ENCODE peak calls at places on chromosomes 12 and 14, in four cellular contexts. One of them, this sample, is unnamed.
A peak's percentile ranks its signal among the peaks of the same experiment; 100 is the strongest.

GRCh38 chr12:5085896-5086295 is 42.2 kb downstream of the KCNA5 start:
- DNase-seq in dorsolateral prefrontal cortex: no peak
- DNase-seq in H9: no peak
- DNase-seq in GM23338: no peak
- DNase-seq in this sample: peak; percentile 95

GRCh38 chr12:49094104-49094948 is at the start of gene DHH:
- DNase-seq in dorsolateral prefrontal cortex: peak; percentile 16
- DNase-seq in H9: peak; percentile 80
- DNase-seq in GM23338: peak; percentile 77
- DNase-seq in this sample: no peak

GRCh38 chr14:80491131-80491530 is 279.8 kb upstream of the DIO2 start:
- DNase-seq in dorsolateral prefrontal cortex: peak; percentile 11
- DNase-seq in H9: peak; percentile 55
- DNase-seq in GM23338: peak; percentile 47
- DNase-seq in this sample: no peak

GRCh38 chr12:113089839-113090238 is 33.3 kb downstream of the DTX1 start:
- DNase-seq in dorsolateral prefrontal cortex: no peak
- DNase-seq in H9: no peak
- DNase-seq in GM23338: no peak
- DNase-seq in this sample: no peak

GRCh38 chr14:75435473-75435872 is 7.7 kb downstream of the JDP2 start:
- DNase-seq in dorsolateral prefrontal cortex: no peak
- DNase-seq in H9: no peak
- DNase-seq in GM23338: no peak
- DNase-seq in this sample: no peak

GRCh38 chr12:76470028-76470939 is 89.3 kb downstream of the OSBPL8 start:
- DNase-seq in dorsolateral prefrontal cortex: no peak
- DNase-seq in H9: no peak
- DNase-seq in GM23338: no peak
- DNase-seq in this sample: peak; percentile 74

GRCh38 chr12:109154485-109155438 is 38.4 kb downstream of the ACACB start:
- DNase-seq in dorsolateral prefrontal cortex: peak; percentile 86
- DNase-seq in H9: peak; percentile 99
- DNase-seq in GM23338: peak; percentile 97
- DNase-seq in this sample: no peak

GRCh38 chr14:34710744-34711143 is 3.6 kb downstream of the CFL2 start:
- DNase-seq in dorsolateral prefrontal cortex: no peak
- DNase-seq in H9: no peak
- DNase-seq in GM23338: no peak
- DNase-seq in this sample: no peak

GRCh38 chr14:70754989-70755388 is 54.3 kb downstream of the MAP3K9 start:
- DNase-seq in dorsolateral prefrontal cortex: no peak
- DNase-seq in H9: peak; percentile 32
- DNase-seq in GM23338: no peak
- DNase-seq in this sample: peak; percentile 91

GRCh38 chr12:6335451-6336078 is 6.3 kb downstream of the TNFRSF1A start:
- DNase-seq in dorsolateral prefrontal cortex: peak; percentile 23
- DNase-seq in H9: peak; percentile 79
- DNase-seq in GM23338: peak; percentile 58
- DNase-seq in this sample: peak; percentile 56

GRCh38 chr12:46152456-46152855 is 116.4 kb downstream of the SLC38A1 start:
- DNase-seq in dorsolateral prefrontal cortex: no peak
- DNase-seq in H9: no peak
- DNase-seq in GM23338: no peak
- DNase-seq in this sample: no peak

GRCh38 chr12:121719926-121720414 is 7.4 kb downstream of the TMEM120B start:
- DNase-seq in dorsolateral prefrontal cortex: peak; percentile 50
- DNase-seq in H9: no peak
- DNase-seq in GM23338: no peak
- DNase-seq in this sample: peak; percentile 90

GRCh38 chr12:104219908-104220404 is 4.4 kb downstream of the TXNRD1 start:
- DNase-seq in dorsolateral prefrontal cortex: no peak
- DNase-seq in H9: no peak
- DNase-seq in GM23338: no peak
- DNase-seq in this sample: peak; percentile 89

GRCh38 chr12:113222730-113223531 is 1.7 kb downstream of the TPCN1 start:
- DNase-seq in dorsolateral prefrontal cortex: no peak
- DNase-seq in H9: no peak
- DNase-seq in GM23338: peak; percentile 40
- DNase-seq in this sample: peak; percentile 91

GRCh38 chr14:68694516-68695235 is 98.2 kb downstream of the ZFP36L1 start:
- DNase-seq in dorsolateral prefrontal cortex: no peak
- DNase-seq in H9: no peak
- DNase-seq in GM23338: no peak
- DNase-seq in this sample: no peak

GRCh38 chr12:14454098-14454907 is 88.8 kb downstream of the ATF7IP start:
- DNase-seq in dorsolateral prefrontal cortex: no peak
- DNase-seq in H9: peak; percentile 86
- DNase-seq in GM23338: peak; percentile 92
- DNase-seq in this sample: no peak

GRCh38 chr14:58839233-58839632 is 201.5 kb downstream of the DACT1 start:
- DNase-seq in dorsolateral prefrontal cortex: no peak
- DNase-seq in H9: no peak
- DNase-seq in GM23338: no peak
- DNase-seq in this sample: no peak

GRCh38 chr12:64560395-64561301 is 49.6 kb upstream of the RASSF3 start:
- DNase-seq in dorsolateral prefrontal cortex: no peak
- DNase-seq in H9: peak; percentile 61
- DNase-seq in GM23338: peak; percentile 31
- DNase-seq in this sample: peak; percentile 74

GRCh38 chr12:106647793-106648514 is 65.2 kb downstream of the RFX4 start:
- DNase-seq in dorsolateral prefrontal cortex: no peak
- DNase-seq in H9: no peak
- DNase-seq in GM23338: no peak
- DNase-seq in this sample: no peak

GRCh38 chr12:9648701-9649531 is 20.6 kb upstream of the CLEC2D start:
- DNase-seq in dorsolateral prefrontal cortex: no peak
- DNase-seq in H9: no peak
- DNase-seq in GM23338: no peak
- DNase-seq in this sample: no peak

GRCh38 chr12:117096643-117097042 is 2.6 kb downstream of the TESC start:
- DNase-seq in dorsolateral prefrontal cortex: no peak
- DNase-seq in H9: no peak
- DNase-seq in GM23338: no peak
- DNase-seq in this sample: no peak

GRCh38 chr12:81502912-81503695 is 256.0 kb downstream of the PPFIA2 start:
- DNase-seq in dorsolateral prefrontal cortex: no peak
- DNase-seq in H9: no peak
- DNase-seq in GM23338: no peak
- DNase-seq in this sample: peak; percentile 67

GRCh38 chr12:108273217-108273616 is 65.9 kb downstream of the CMKLR1 start:
- DNase-seq in dorsolateral prefrontal cortex: no peak
- DNase-seq in H9: no peak
- DNase-seq in GM23338: no peak
- DNase-seq in this sample: no peak

GRCh38 chr14:31945074-31945613 is 132.0 kb upstream of the ARHGAP5 start:
- DNase-seq in dorsolateral prefrontal cortex: no peak
- DNase-seq in H9: no peak
- DNase-seq in GM23338: no peak
- DNase-seq in this sample: no peak

GRCh38 chr12:75120202-75120774 is 89.4 kb downstream of the KCNC2 start:
- DNase-seq in dorsolateral prefrontal cortex: no peak
- DNase-seq in H9: no peak
- DNase-seq in GM23338: no peak
- DNase-seq in this sample: no peak

GRCh38 chr12:93989913-93990312 is 158.5 kb upstream of the PLXNC1 start:
- DNase-seq in dorsolateral prefrontal cortex: no peak
- DNase-seq in H9: no peak
- DNase-seq in GM23338: no peak
- DNase-seq in this sample: no peak

GRCh38 chr12:29343022-29343799 is 37.8 kb downstream of the ERGIC2 start:
- DNase-seq in dorsolateral prefrontal cortex: no peak
- DNase-seq in H9: no peak
- DNase-seq in GM23338: no peak
- DNase-seq in this sample: no peak

GRCh38 chr12:105273601-105274000 is 37.6 kb upstream of the APPL2 start:
- DNase-seq in dorsolateral prefrontal cortex: no peak
- DNase-seq in H9: no peak
- DNase-seq in GM23338: no peak
- DNase-seq in this sample: no peak

GRCh38 chr12:21659383-21659782 is 1.7 kb upstream of the LDHB start:
- DNase-seq in dorsolateral prefrontal cortex: no peak
- DNase-seq in H9: no peak
- DNase-seq in GM23338: peak; percentile 37
- DNase-seq in this sample: no peak

GRCh38 chr14:74596747-74597456 is 15.1 kb downstream of the LTBP2 start:
- DNase-seq in dorsolateral prefrontal cortex: no peak
- DNase-seq in H9: no peak
- DNase-seq in GM23338: no peak
- DNase-seq in this sample: no peak

GRCh38 chr12:12722351-12723146 is 5.4 kb downstream of the CDKN1B start:
- DNase-seq in dorsolateral prefrontal cortex: no peak
- DNase-seq in H9: no peak
- DNase-seq in GM23338: no peak
- DNase-seq in this sample: no peak

GRCh38 chr12:51531284-51531981 is 59.6 kb upstream of the SCN8A start:
- DNase-seq in dorsolateral prefrontal cortex: no peak
- DNase-seq in H9: no peak
- DNase-seq in GM23338: peak; percentile 8
- DNase-seq in this sample: no peak
- TF ChIP-seq CTCF in dorsolateral prefrontal cortex: no peak
- TF ChIP-seq CTCF in H9: no peak
- TF ChIP-seq CTCF in GM23338: no peak
- TF ChIP-seq CTCF in this sample: no peak

GRCh38 chr14:50109342-50109741 is 7.0 kb downstream of the VCPKMT start:
- DNase-seq in dorsolateral prefrontal cortex: no peak
- DNase-seq in H9: no peak
- DNase-seq in GM23338: peak; percentile 67
- DNase-seq in this sample: no peak
- TF ChIP-seq CTCF in dorsolateral prefrontal cortex: no peak
- TF ChIP-seq CTCF in H9: peak; percentile 51
- TF ChIP-seq CTCF in GM23338: peak; percentile 13
- TF ChIP-seq CTCF in this sample: peak; percentile 37

GRCh38 chr12:67453181-67453580 is 184.0 kb downstream of the CAND1 start:
- DNase-seq in dorsolateral prefrontal cortex: no peak
- DNase-seq in H9: no peak
- DNase-seq in GM23338: no peak
- DNase-seq in this sample: no peak
- TF ChIP-seq CTCF in dorsolateral prefrontal cortex: no peak
- TF ChIP-seq CTCF in H9: no peak
- TF ChIP-seq CTCF in GM23338: no peak
- TF ChIP-seq CTCF in this sample: no peak

DNA sequence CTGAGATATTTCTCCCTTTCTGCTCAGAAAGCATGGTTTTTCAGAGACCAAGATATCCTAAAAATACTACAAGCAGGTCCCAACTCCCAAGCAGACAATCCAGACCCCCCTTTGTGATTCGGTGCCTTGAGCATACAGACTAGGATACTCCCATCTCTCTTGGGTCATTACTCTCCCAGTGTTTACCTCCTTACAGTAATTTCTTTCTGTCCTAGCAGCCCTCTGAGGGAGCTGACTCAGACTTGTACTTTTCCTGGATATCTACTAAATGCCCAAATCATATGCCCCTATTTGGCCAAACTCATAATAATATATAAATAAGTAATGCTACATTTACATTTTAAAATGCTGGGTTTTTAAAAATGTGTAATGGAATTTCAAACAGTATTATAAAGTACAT is 355.6 kb downstream of the LRIG3 start:
- DNase-seq in dorsolateral prefrontal cortex: no peak
- DNase-seq in H9: no peak
- DNase-seq in GM23338: no peak
- DNase-seq in this sample: no peak
- TF ChIP-seq CTCF in dorsolateral prefrontal cortex: no peak
- TF ChIP-seq CTCF in H9: no peak
- TF ChIP-seq CTCF in GM23338: no peak
- TF ChIP-seq CTCF in this sample: no peak